ENCODE peak calls at places on chromosomes 11 and 22, in six cellular contexts. One of them, this sample, is unnamed. For H3K4me1, the result is how much of the 10 kb centered on the place peaks cover.

GRCh38 chr11:17658211-17658610 is 61.2 kb upstream of the MYOD1 start:
- DNase-seq in CD8-positive, alpha-beta T cell: no peak
- DNase-seq in tibial nerve: no peak
- DNase-seq in PC-9: no peak
- DNase-seq in left ventricle myocardium inferior: no peak
- DNase-seq in cardiac muscle cell: no peak
- DNase-seq in this sample: no peak

GRCh38 chr22:24937114-24937513 is 9.4 kb downstream of the LHFPL7 start:
- DNase-seq in PC-9: peak
- DNase-seq in cardiac muscle cell: peak
- DNase-seq in left ventricle myocardium inferior: no peak
- DNase-seq in CD8-positive, alpha-beta T cell: no peak
- DNase-seq in tibial nerve: no peak
- DNase-seq in this sample: no peak

GRCh38 chr22:49689255-49689770 is 138.4 kb downstream of the BRD1 start:
- DNase-seq in PC-9: no peak
- DNase-seq in CD8-positive, alpha-beta T cell: no peak
- DNase-seq in cardiac muscle cell: no peak
- DNase-seq in tibial nerve: no peak
- DNase-seq in left ventricle myocardium inferior: no peak
- DNase-seq in this sample: no peak

GRCh38 chr11:62430350-62430749 is 11.5 kb downstream of the SCGB1A1 start:
- DNase-seq in left ventricle myocardium inferior: no peak
- DNase-seq in cardiac muscle cell: no peak
- DNase-seq in CD8-positive, alpha-beta T cell: no peak
- DNase-seq in tibial nerve: no peak
- DNase-seq in PC-9: no peak
- DNase-seq in this sample: no peak

GRCh38 chr11:2590951-2591754 is 108.6 kb downstream of the KCNQ1OT1 start:
- DNase-seq in cardiac muscle cell: no peak
- DNase-seq in tibial nerve: no peak
- DNase-seq in left ventricle myocardium inferior: no peak
- DNase-seq in PC-9: no peak
- DNase-seq in CD8-positive, alpha-beta T cell: no peak
- DNase-seq in this sample: no peak

GRCh38 chr22:44701824-44702478 is at the start of gene PRR5:
- DNase-seq in cardiac muscle cell: peak
- DNase-seq in left ventricle myocardium inferior: peak
- DNase-seq in PC-9: no peak
- DNase-seq in CD8-positive, alpha-beta T cell: peak
- DNase-seq in tibial nerve: peak
- DNase-seq in this sample: no peak

GRCh38 chr11:45036733-45037132 is 86.0 kb upstream of the TP53I11 start:
- DNase-seq in left ventricle myocardium inferior: no peak
- DNase-seq in cardiac muscle cell: no peak
- DNase-seq in PC-9: no peak
- DNase-seq in CD8-positive, alpha-beta T cell: no peak
- DNase-seq in tibial nerve: no peak
- DNase-seq in this sample: no peak

GRCh38 chr11:11856638-11857037 is 14.9 kb downstream of the USP47 start:
- DNase-seq in PC-9: no peak
- DNase-seq in tibial nerve: no peak
- DNase-seq in cardiac muscle cell: no peak
- DNase-seq in left ventricle myocardium inferior: no peak
- DNase-seq in CD8-positive, alpha-beta T cell: no peak
- DNase-seq in this sample: no peak

GRCh38 chr22:48939441-48940265 is 888.0 kb downstream of the BRD1 start:
- DNase-seq in left ventricle myocardium inferior: no peak
- DNase-seq in CD8-positive, alpha-beta T cell: peak
- DNase-seq in PC-9: no peak
- DNase-seq in cardiac muscle cell: no peak
- DNase-seq in tibial nerve: no peak
- DNase-seq in this sample: no peak

GRCh38 chr11:16346975-16347374 is 9.4 kb downstream of the SOX6 start:
- DNase-seq in cardiac muscle cell: no peak
- DNase-seq in left ventricle myocardium inferior: no peak
- DNase-seq in CD8-positive, alpha-beta T cell: no peak
- DNase-seq in tibial nerve: no peak
- DNase-seq in PC-9: no peak
- DNase-seq in this sample: no peak

GRCh38 chr22:23376256-23376655 is 195.9 kb downstream of the BCR start:
- DNase-seq in tibial nerve: no peak
- DNase-seq in cardiac muscle cell: no peak
- DNase-seq in CD8-positive, alpha-beta T cell: no peak
- DNase-seq in left ventricle myocardium inferior: no peak
- DNase-seq in PC-9: no peak
- DNase-seq in this sample: peak

GRCh38 chr11:69889400-69890372 is 70.5 kb upstream of the FGF3 start:
- DNase-seq in PC-9: no peak
- DNase-seq in tibial nerve: no peak
- DNase-seq in CD8-positive, alpha-beta T cell: no peak
- DNase-seq in cardiac muscle cell: no peak
- DNase-seq in left ventricle myocardium inferior: no peak
- DNase-seq in this sample: no peak

GRCh38 chr22:27952091-27952490 is 33.0 kb upstream of the PITPNB start:
- DNase-seq in tibial nerve: peak
- DNase-seq in CD8-positive, alpha-beta T cell: no peak
- DNase-seq in left ventricle myocardium inferior: no peak
- DNase-seq in cardiac muscle cell: no peak
- DNase-seq in PC-9: no peak
- DNase-seq in this sample: no peak

GRCh38 chr11:120828847-120829246 is 195.1 kb upstream of the TBCEL start:
- DNase-seq in tibial nerve: no peak
- DNase-seq in CD8-positive, alpha-beta T cell: no peak
- DNase-seq in cardiac muscle cell: no peak
- DNase-seq in PC-9: no peak
- DNase-seq in left ventricle myocardium inferior: no peak
- DNase-seq in this sample: no peak

GRCh38 chr11:65215441-65216076 is 33.8 kb downstream of the CAPN1 start:
- DNase-seq in tibial nerve: no peak
- DNase-seq in cardiac muscle cell: no peak
- DNase-seq in CD8-positive, alpha-beta T cell: no peak
- DNase-seq in left ventricle myocardium inferior: no peak
- DNase-seq in PC-9: peak
- DNase-seq in this sample: no peak

GRCh38 chr11:74012072-74012809 is 3.4 kb upstream of the UCP3 start:
- DNase-seq in cardiac muscle cell: no peak
- DNase-seq in left ventricle myocardium inferior: no peak
- DNase-seq in CD8-positive, alpha-beta T cell: no peak
- DNase-seq in PC-9: no peak
- DNase-seq in tibial nerve: no peak
- DNase-seq in this sample: no peak

GRCh38 chr22:49244466-49245420 is 582.9 kb downstream of the BRD1 start:
- DNase-seq in cardiac muscle cell: no peak
- DNase-seq in PC-9: no peak
- DNase-seq in tibial nerve: no peak
- DNase-seq in CD8-positive, alpha-beta T cell: peak
- DNase-seq in left ventricle myocardium inferior: no peak
- DNase-seq in this sample: no peak

GRCh38 chr11:125165664-125166346 is 1.3 kb downstream of the PKNOX2 start:
- DNase-seq in left ventricle myocardium inferior: no peak
- DNase-seq in tibial nerve: no peak
- DNase-seq in PC-9: no peak
- DNase-seq in cardiac muscle cell: peak
- DNase-seq in CD8-positive, alpha-beta T cell: no peak
- DNase-seq in this sample: no peak

GRCh38 chr11:12057299-12057980 is 49.0 kb upstream of the DKK3 start:
- DNase-seq in tibial nerve: no peak
- DNase-seq in left ventricle myocardium inferior: no peak
- DNase-seq in CD8-positive, alpha-beta T cell: peak
- DNase-seq in cardiac muscle cell: no peak
- DNase-seq in PC-9: no peak
- DNase-seq in this sample: no peak

GRCh38 chr11:1302041-1302460 is 7.4 kb downstream of the TOLLIP start:
- DNase-seq in CD8-positive, alpha-beta T cell: peak
- DNase-seq in tibial nerve: no peak
- DNase-seq in cardiac muscle cell: no peak
- DNase-seq in PC-9: no peak
- DNase-seq in left ventricle myocardium inferior: no peak
- DNase-seq in this sample: no peak
- H3K4me1 ChIP-seq in CD8-positive, alpha-beta T cell: under half
- H3K4me1 ChIP-seq in tibial nerve: half or more
- H3K4me1 ChIP-seq in cardiac muscle cell: under half
- H3K4me1 ChIP-seq in PC-9: under half
- H3K4me1 ChIP-seq in left ventricle myocardium inferior: half or more
- H3K4me1 ChIP-seq in this sample: under half

GRCh38 chr11:33777906-33778305 is 3.6 kb upstream of the FBXO3 start:
- DNase-seq in left ventricle myocardium inferior: no peak
- DNase-seq in PC-9: no peak
- DNase-seq in tibial nerve: no peak
- DNase-seq in CD8-positive, alpha-beta T cell: no peak
- DNase-seq in cardiac muscle cell: no peak
- DNase-seq in this sample: no peak
- H3K27ac ChIP-seq in left ventricle myocardium inferior: no peak
- H3K27ac ChIP-seq in PC-9: no peak
- H3K27ac ChIP-seq in tibial nerve: no peak
- H3K27ac ChIP-seq in CD8-positive, alpha-beta T cell: no peak
- H3K27ac ChIP-seq in cardiac muscle cell: no peak
- H3K27ac ChIP-seq in this sample: no peak

DNA sequence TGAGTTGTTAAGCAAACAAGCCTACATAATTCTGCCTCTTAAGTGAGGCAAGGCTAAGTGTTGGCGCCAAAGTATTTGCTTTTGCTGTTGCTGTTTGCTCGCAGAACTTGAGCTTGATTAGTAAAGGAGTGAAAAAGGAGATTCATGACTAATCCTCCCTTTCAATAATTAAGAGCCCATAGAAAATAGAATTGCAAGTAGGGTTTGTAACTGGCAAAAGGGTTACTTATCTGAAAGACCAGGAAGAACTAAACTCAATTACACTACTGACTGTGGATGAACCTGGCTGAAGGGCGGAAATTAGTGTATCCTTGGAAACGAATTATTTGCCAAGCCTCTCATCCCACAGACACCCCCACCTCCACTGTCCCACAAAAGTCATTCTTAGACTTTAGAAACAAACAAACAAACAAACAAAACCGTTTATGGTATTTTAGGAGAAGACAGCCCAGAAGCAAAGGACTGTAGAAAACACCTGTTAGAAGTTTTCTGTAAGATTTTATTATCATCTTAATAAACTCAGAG is 404 bp upstream of the EXPH5 start:
- DNase-seq in cardiac muscle cell: no peak
- DNase-seq in left ventricle myocardium inferior: no peak
- DNase-seq in tibial nerve: no peak
- DNase-seq in PC-9: no peak
- DNase-seq in CD8-positive, alpha-beta T cell: no peak
- DNase-seq in this sample: no peak
- H3K4me3 ChIP-seq in cardiac muscle cell: peak
- H3K4me3 ChIP-seq in left ventricle myocardium inferior: peak
- H3K4me3 ChIP-seq in tibial nerve: peak
- H3K4me3 ChIP-seq in PC-9: peak
- H3K4me3 ChIP-seq in CD8-positive, alpha-beta T cell: peak
- H3K4me3 ChIP-seq in this sample: no peak

DNA sequence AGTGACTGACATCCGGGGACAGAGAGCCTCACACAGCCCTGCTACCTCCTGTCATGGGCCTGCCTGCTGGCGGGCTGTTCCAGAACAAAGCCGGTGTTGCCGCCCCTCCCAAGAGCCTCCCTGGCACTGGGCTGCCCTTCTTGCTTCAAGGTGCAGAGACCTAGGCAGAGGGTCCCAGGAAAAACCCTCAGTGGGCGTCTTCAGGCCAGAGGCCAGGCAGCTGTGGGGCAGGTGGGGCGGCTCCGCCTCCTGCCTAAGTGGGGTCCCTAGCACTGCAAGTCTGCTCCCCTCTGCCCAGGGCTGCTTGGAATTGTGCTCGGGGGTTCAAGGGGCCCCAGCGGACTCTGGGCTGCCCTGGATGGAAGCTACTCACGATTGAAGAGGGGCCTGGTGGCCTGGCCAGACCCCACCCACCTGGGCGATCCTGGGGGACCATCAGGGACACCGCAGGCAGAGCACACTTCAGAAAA is 20.4 kb upstream of the GNB1L start:
- DNase-seq in tibial nerve: no peak
- DNase-seq in cardiac muscle cell: no peak
- DNase-seq in PC-9: no peak
- DNase-seq in left ventricle myocardium inferior: no peak
- DNase-seq in CD8-positive, alpha-beta T cell: no peak
- DNase-seq in this sample: no peak
- H3K4me1 ChIP-seq in tibial nerve: half or more
- H3K4me1 ChIP-seq in cardiac muscle cell: under half
- H3K4me1 ChIP-seq in PC-9: under half
- H3K4me1 ChIP-seq in left ventricle myocardium inferior: under half
- H3K4me1 ChIP-seq in CD8-positive, alpha-beta T cell: under half
- H3K4me1 ChIP-seq in this sample: under half